ENCODE peak calls at places on chromosomes 1 and 21, in five cellular contexts. I, R, S, D and T are unnamed samples.
A peak's percentile ranks its signal among the peaks of the same experiment; 100 is the strongest.

GRCh38 chr1:229171934-229172333 is 99.0 kb upstream of the RAB4A start:
- DNase-seq in D (peak; percentile 75), R (no peak), S (no peak), I (peak; percentile 83), T (no peak)

GRCh38 chr1:172265905-172266304 is 154.6 kb upstream of the C1orf105 start:
- DNase-seq in R (no peak), S (no peak), D (no peak), I (no peak), T (no peak)

GRCh38 chr1:99180915-99181314 is 83.4 kb upstream of the PLPPR4 start:
- DNase-seq in S (no peak), D (no peak), I (no peak), R (no peak), T (no peak)

GRCh38 chr1:230186874-230187273 is 119.8 kb downstream of the GALNT2 start:
- DNase-seq in D (no peak), S (no peak), I (no peak), R (no peak), T (no peak)

GRCh38 chr1:113940365-113941244 is 11.5 kb downstream of the HIPK1 start:
- DNase-seq in R (no peak), I (no peak), D (peak; percentile 14), S (no peak), T (no peak)

GRCh38 chr1:28123461-28123961 is 35.1 kb upstream of the EYA3 start:
- DNase-seq in S (no peak), I (no peak), D (no peak), R (peak; percentile 62), T (no peak)

GRCh38 chr1:226110249-226111108 is 48.0 kb downstream of the H3-3A start:
- DNase-seq in R (peak; percentile 68), D (peak; percentile 73), S (peak; percentile 61), I (peak; percentile 76), T (peak; percentile 40)

GRCh38 chr1:179786815-179787736 is 44.0 kb downstream of the FAM163A start:
- DNase-seq in I (no peak), D (no peak), R (no peak), S (no peak), T (no peak)

GRCh38 chr1:21175670-21176581 is 771 bp downstream of the EIF4G3 start:
- DNase-seq in R (no peak), D (peak; percentile 42), I (peak; percentile 37), S (peak; percentile 24), T (no peak)

GRCh38 chr21:41605934-41606285 is 98.0 kb upstream of the TMPRSS2 start:
- DNase-seq in S (no peak), I (no peak), D (no peak), R (no peak), T (no peak)

GRCh38 chr1:86760199-86760598 is 55.8 kb downstream of the SH3GLB1 start:
- DNase-seq in R (no peak), D (no peak), S (no peak), I (no peak), T (no peak)

GRCh38 chr1:10727703-10728348 is 68.6 kb downstream of the CASZ1 start:
- DNase-seq in D (no peak), I (peak; percentile 80), S (no peak), R (no peak), T (no peak)

GRCh38 chr1:162994921-162995320 is 74.2 kb upstream of the RGS4 start:
- DNase-seq in R (no peak), S (no peak), I (no peak), D (no peak), T (no peak)

GRCh38 chr1:206705744-206706297 is 21.1 kb downstream of the MAPKAPK2 start:
- DNase-seq in R (no peak), S (no peak), D (no peak), I (no peak), T (no peak)

GRCh38 chr1:220748091-220748934 is at the start of gene MTARC2:
- DNase-seq in I (peak; percentile 80), S (peak; percentile 67), R (peak; percentile 82), D (peak; percentile 80), T (peak; percentile 17)

GRCh38 chr1:234647758-234648157 is 37.8 kb upstream of the IRF2BP2 start:
- DNase-seq in D (no peak), S (no peak), I (no peak), R (no peak), T (no peak)

GRCh38 chr1:45230537-45230936 is 24.1 kb upstream of the ZSWIM5 start:
- DNase-seq in S (no peak), R (no peak), I (peak; percentile 29), D (peak; percentile 40), T (no peak)

GRCh38 chr1:107935396-107936064 is 29.4 kb downstream of the VAV3 start:
- DNase-seq in I (no peak), D (no peak), S (no peak), R (no peak), T (no peak)

GRCh38 chr1:219973221-219973620 is 44.9 kb upstream of the SLC30A10 start:
- DNase-seq in S (no peak), I (no peak), D (no peak), R (no peak), T (no peak)

GRCh38 chr1:199551967-199552565 is 475.4 kb upstream of the NR5A2 start:
- DNase-seq in S (no peak), D (peak; percentile 14), R (peak; percentile 65), I (no peak), T (no peak)

GRCh38 chr1:247452447-247453039 is 5.4 kb downstream of the OR2B11 start:
- DNase-seq in S (no peak), R (no peak), I (no peak), D (no peak), T (no peak)

GRCh38 chr1:26275580-26276431 is 4.1 kb upstream of the SH3BGRL3 start:
- DNase-seq in R (peak; percentile 85), S (peak; percentile 71), D (peak; percentile 93), I (peak; percentile 87), T (no peak)

GRCh38 chr1:64650411-64650810 is 94.5 kb upstream of the RAVER2 start:
- DNase-seq in I (no peak), S (no peak), R (no peak), D (no peak), T (no peak)

GRCh38 chr1:235831148-235831547 is 35.6 kb downstream of the LYST start:
- DNase-seq in I (no peak), D (no peak), S (no peak), R (peak; percentile 7), T (no peak)

GRCh38 chr1:209241481-209241880 is 342.0 kb upstream of the CAMK1G start:
- DNase-seq in I (no peak), D (no peak), R (no peak), S (no peak), T (no peak)

GRCh38 chr1:29739176-29739575 is 502.9 kb downstream of the PTPRU start:
- DNase-seq in D (no peak), S (no peak), I (no peak), R (no peak), T (no peak)

GRCh38 chr1:230328342-230329015 is 97.7 kb downstream of the PGBD5 start:
- DNase-seq in S (no peak), R (peak; percentile 14), D (no peak), I (no peak), T (no peak)

DNA sequence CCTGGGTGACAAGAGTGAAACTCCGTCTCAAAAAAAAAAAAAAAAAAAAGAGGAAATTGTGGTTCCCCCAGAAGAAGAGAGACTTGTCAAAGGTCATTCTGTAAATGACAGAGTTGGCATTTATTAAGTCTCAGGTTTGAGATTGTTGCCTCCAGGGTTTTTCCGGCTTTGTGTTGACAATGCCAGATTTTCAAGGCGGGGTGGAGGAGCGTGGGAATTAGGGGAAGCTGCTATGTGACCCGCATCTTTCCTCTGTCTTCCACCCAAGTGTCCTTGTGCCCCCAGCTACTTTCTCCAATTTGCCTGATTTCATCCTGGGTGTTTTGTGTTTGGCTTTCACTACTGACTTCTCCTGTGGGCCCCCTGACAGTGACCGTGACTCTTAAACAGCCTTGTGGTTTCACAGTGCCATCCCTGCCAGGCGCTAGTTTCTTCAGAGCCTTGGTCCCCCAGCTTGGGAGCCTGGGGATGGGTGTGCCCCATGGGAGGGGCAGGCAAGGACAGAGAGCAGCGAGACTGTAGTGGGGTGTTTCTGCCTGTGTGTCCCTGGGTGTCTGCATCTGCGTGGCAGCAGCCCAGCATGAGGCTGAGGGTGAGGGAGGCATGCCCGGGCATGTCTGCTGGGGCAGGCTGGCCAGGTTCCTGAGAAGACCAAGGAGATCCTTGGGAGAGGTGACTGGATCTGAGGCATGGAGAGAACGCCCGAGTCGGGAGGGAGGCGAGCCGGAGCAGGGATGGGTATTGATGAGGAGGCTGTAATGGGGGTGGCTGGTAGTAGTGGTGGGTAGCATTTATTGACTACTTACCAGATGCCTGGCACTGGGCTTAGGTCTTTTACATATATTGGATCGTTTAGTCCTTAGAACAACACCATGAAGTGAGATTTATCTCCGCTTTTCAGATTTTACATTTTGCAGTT is 46.3 kb downstream of the IER5 start:
- DNase-seq in D (peak; percentile 62), S (no peak), R (peak; percentile 77), I (peak; percentile 67), T (no peak)
- TF ChIP-seq POLR2A in D (no peak), S (no peak), R (no peak), I (no peak), T (peak; percentile 37)

GRCh38 chr1:18956189-18957135 is at the start of gene IFFO2:
- DNase-seq in R (peak; percentile 87), S (peak; percentile 98), D (peak; percentile 99), I (peak; percentile 99), T (peak; percentile 62)

GRCh38 chr1:18955442-18956188 is 861 bp downstream of the IFFO2 start:
- DNase-seq in D (peak; percentile 57), I (peak; percentile 55), S (peak; percentile 35), R (no peak), T (no peak)

GRCh38 chr1:18957532-18958295 is 1.2 kb upstream of the IFFO2 start:
- DNase-seq in D (no peak), R (no peak), S (no peak), I (no peak), T (no peak)

GRCh38 chr1:18955116-18955441 is 1.4 kb downstream of the IFFO2 start:
- DNase-seq in R (no peak), D (no peak), I (no peak), S (no peak), T (no peak)

DNA sequence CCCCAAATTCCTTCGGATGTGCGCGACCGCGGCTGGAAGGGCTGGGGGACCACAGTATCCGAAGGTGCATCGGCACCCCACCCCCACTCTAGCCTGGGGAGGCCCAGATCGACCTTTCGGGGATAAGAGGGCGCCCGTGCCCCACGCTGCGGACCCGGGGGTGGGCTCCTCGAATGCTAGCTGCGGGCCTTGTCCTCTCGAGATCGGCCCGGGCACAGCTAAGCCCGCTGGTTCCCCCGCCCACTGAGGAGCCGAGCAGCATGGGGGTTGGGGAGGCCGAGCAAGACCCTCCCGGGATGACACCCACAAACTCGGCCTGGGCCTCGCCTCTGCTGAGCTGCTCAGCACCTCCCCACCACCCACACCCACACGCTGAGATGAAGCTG is 653 bp upstream of the IFFO2 start:
- DNase-seq in D (no peak), R (no peak), I (no peak), S (no peak), T (no peak)
- H3K27ac ChIP-seq in D (peak overlapping the region; percentile 90), R (peak overlapping the region; percentile 71), I (peak overlapping the region; percentile 32), S (no peak overlapping the region), T (peak overlapping the region; percentile 94)

DNA sequence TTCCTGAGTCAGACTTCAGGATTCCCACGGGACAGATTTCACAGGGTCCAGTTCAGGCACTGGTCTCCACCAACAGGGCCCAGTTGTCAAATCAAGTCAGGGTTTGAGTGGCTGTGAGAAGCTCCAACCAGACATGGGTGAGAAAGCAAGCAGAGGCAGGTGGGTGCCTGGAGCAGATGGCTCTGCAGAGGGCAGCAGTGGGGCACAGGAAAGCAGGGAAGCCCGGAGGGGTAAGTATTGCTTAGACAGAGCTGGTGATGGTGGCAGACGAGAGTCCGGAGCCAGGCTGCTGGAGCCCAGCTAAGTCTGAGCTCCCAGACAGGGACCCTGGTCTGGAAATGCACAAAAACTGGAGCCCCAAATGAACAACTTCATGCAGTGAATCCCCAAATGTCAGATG is 40.4 kb downstream of the RIMS3 start:
- DNase-seq in D (peak; percentile 55), I (peak; percentile 61), R (peak; percentile 10), S (no peak), T (no peak)
- TF ChIP-seq CTCF in D (peak; percentile 40), I (peak; percentile 62), R (no peak), S (no peak), T (peak; percentile 19)

GRCh38 chr1:227729881-227730629 is 5.0 kb downstream of the JMJD4 start:
- DNase-seq in R (peak; percentile 55), I (no peak), D (peak; percentile 46), S (peak; percentile 62), T (no peak)
- TF ChIP-seq POLR2A in R (no peak), I (no peak), D (no peak), S (no peak), T (no peak)